ENCODE peak calls at places on chromosomes 13 and 19, in nine cellular contexts. O, X, J, C, Q, L, E, R and S are unnamed samples.

GRCh38 chr19:51096473-51097165 is 11.6 kb downstream of the CTU1 start:
- DNase-seq in O (no peak), X (peak; percentile 31), E (no peak), C (peak; percentile 17), L (no peak), Q (no peak), R (no peak), J (no peak), S (peak; percentile 15)

GRCh38 chr19:5713228-5713627 is 6.7 kb downstream of the LONP1 start:
- DNase-seq in C (no peak), R (no peak), O (no peak), L (no peak), Q (no peak), J (no peak), E (no peak), X (no peak), S (no peak)

GRCh38 chr19:32676186-32676894 is 692 bp downstream of the RGS9BP start:
- DNase-seq in E (peak; percentile 24), L (no peak), Q (no peak), J (peak; percentile 80), X (peak; percentile 74), R (peak; percentile 30), C (no peak), O (peak; percentile 50), S (peak; percentile 63)

GRCh38 chr13:29908411-29908810 is 58.0 kb upstream of the UBL3 start:
- DNase-seq in E (no peak), J (no peak), Q (peak; percentile 85), R (peak; percentile 30), C (no peak), O (no peak), X (no peak), L (no peak), S (no peak)

GRCh38 chr13:79346300-79346914 is 59.6 kb downstream of the RBM26 start:
- DNase-seq in Q (no peak), E (no peak), R (no peak), J (no peak), C (no peak), X (no peak), O (no peak), L (no peak), S (no peak)

GRCh38 chr13:41334810-41335209 is 23.7 kb downstream of the NAA16 start:
- DNase-seq in R (no peak), E (no peak), X (no peak), J (no peak), O (no peak), L (no peak), C (no peak), Q (no peak), S (no peak)

GRCh38 chr19:29478578-29479565 is 46.9 kb upstream of the VSTM2B start:
- DNase-seq in E (no peak), J (peak; percentile 94), R (no peak), C (no peak), O (peak; percentile 90), Q (peak; percentile 71), X (peak; percentile 50), L (no peak), S (peak; percentile 85)

GRCh38 chr19:1206733-1207301 is 1.2 kb downstream of the STK11 start:
- DNase-seq in C (no peak), L (no peak), E (peak; percentile 40), Q (no peak), R (no peak), O (peak; percentile 27), J (peak; percentile 65), X (peak; percentile 40), S (no peak)

GRCh38 chr13:114109646-114110045 is 22.8 kb downstream of the RASA3 start:
- DNase-seq in Q (no peak), X (no peak), E (peak; percentile 67), J (peak; percentile 53), O (no peak), C (no peak), L (peak; percentile 21), R (no peak), S (peak; percentile 39)

GRCh38 chr19:15576526-15577156 is 38.4 kb upstream of the CYP4F8 start:
- DNase-seq in L (no peak), Q (peak; percentile 65), J (no peak), E (no peak), R (no peak), C (no peak), X (no peak), O (no peak), S (no peak)

GRCh38 chr19:47573076-47574026 is at the start of gene ZNF541:
- DNase-seq in L (peak; percentile 44), C (peak; percentile 11), Q (peak; percentile 87), E (peak; percentile 88), O (no peak), X (no peak), J (no peak), R (peak; percentile 72), S (no peak)

GRCh38 chr13:50715402-50716146 is 127.9 kb downstream of the DLEU7 start:
- DNase-seq in X (no peak), C (no peak), J (no peak), L (peak; percentile 79), R (peak; percentile 35), O (no peak), E (no peak), Q (no peak), S (no peak)

GRCh38 chr19:53892301-53892980 is 10.4 kb downstream of the PRKCG start:
- DNase-seq in J (no peak), Q (no peak), X (no peak), E (no peak), O (no peak), R (no peak), L (no peak), C (no peak), S (no peak)

GRCh38 chr19:50199254-50199545 is 4.2 kb upstream of the MYH14 start:
- DNase-seq in X (no peak), E (no peak), C (no peak), R (peak; percentile 27), Q (no peak), L (no peak), J (no peak), O (no peak), S (no peak)

GRCh38 chr19:40139533-40140287 is 49.0 kb upstream of the ZNF780A start:
- DNase-seq in L (no peak), C (peak; percentile 73), Q (no peak), E (peak; percentile 23), R (no peak), O (no peak), X (peak; percentile 77), J (no peak), S (peak; percentile 62)

GRCh38 chr13:26423634-26424033 is 133.8 kb upstream of the WASF3 start:
- DNase-seq in X (no peak), J (no peak), C (no peak), Q (no peak), O (no peak), L (no peak), E (no peak), R (peak; percentile 41), S (no peak)

GRCh38 chr19:23436944-23437343 is 41.7 kb upstream of the ZNF91 start:
- DNase-seq in C (no peak), O (peak; percentile 28), X (peak; percentile 37), R (no peak), J (peak; percentile 64), E (no peak), Q (no peak), L (no peak), S (no peak)

GRCh38 chr19:30498707-30499106 is 126.5 kb downstream of the ZNF536 start:
- DNase-seq in X (no peak), R (no peak), O (peak; percentile 78), Q (no peak), L (no peak), J (peak; percentile 89), E (no peak), C (peak; percentile 25), S (peak; percentile 60)

GRCh38 chr13:68369739-68370138 is 1139.6 kb upstream of the PCDH9 start:
- DNase-seq in E (no peak), O (no peak), C (no peak), J (no peak), X (peak; percentile 59), L (no peak), R (no peak), Q (no peak), S (no peak)

GRCh38 chr13:75637101-75637774 is 1.1 kb downstream of the LMO7 start:
- DNase-seq in R (no peak), E (no peak), L (no peak), C (peak; percentile 25), X (no peak), O (no peak), J (peak; percentile 70), Q (no peak), S (no peak)

GRCh38 chr13:49821216-49821820 is 28.8 kb upstream of the KPNA3 start:
- DNase-seq in O (no peak), Q (no peak), J (no peak), X (peak; percentile 22), R (no peak), C (peak; percentile 28), E (no peak), L (no peak), S (no peak)

GRCh38 chr13:66911411-66911939 is 318.7 kb downstream of the PCDH9 start:
- DNase-seq in X (no peak), E (no peak), Q (no peak), J (no peak), R (no peak), O (no peak), C (no peak), L (no peak), S (no peak)

GRCh38 chr19:14450168-14450874 is 17.2 kb downstream of the PKN1 start:
- DNase-seq in X (peak; percentile 84), E (peak; percentile 80), C (peak; percentile 78), J (peak; percentile 99), R (peak; percentile 35), O (peak; percentile 99), Q (no peak), L (no peak), S (peak; percentile 65)

GRCh38 chr13:111926501-111927180 is 140.3 kb upstream of the SOX1 start:
- DNase-seq in C (no peak), E (no peak), L (no peak), J (peak; percentile 17), X (no peak), O (peak; percentile 17), Q (peak; percentile 69), R (no peak), S (no peak)
- H3K4me1 ChIP-seq in C (no peaks in the 10 kb centered on the region), E (no peaks in the 10 kb centered on the region), L (no peaks in the 10 kb centered on the region), J (no peaks in the 10 kb centered on the region), X (no peaks in the 10 kb centered on the region), O (peaks cover 2% of the 10 kb centered on the region), Q (no peaks in the 10 kb centered on the region), R (no peaks in the 10 kb centered on the region), S (no peaks in the 10 kb centered on the region)

GRCh38 chr13:95752677-95753076 is 75.7 kb downstream of the DNAJC3 start:
- DNase-seq in E (no peak), O (no peak), L (no peak), J (no peak), R (no peak), X (no peak), Q (no peak), C (no peak), S (no peak)
- H3K4me1 ChIP-seq in E (no peaks in the 10 kb centered on the region), O (no peaks in the 10 kb centered on the region), L (peaks cover 2% of the 10 kb centered on the region), J (no peaks in the 10 kb centered on the region), R (no peaks in the 10 kb centered on the region), X (peaks cover 4% of the 10 kb centered on the region), Q (no peaks in the 10 kb centered on the region), C (no peaks in the 10 kb centered on the region), S (no peaks in the 10 kb centered on the region)

GRCh38 chr19:17091758-17092333 is 16.3 kb downstream of the MYO9B start:
- DNase-seq in C (no peak), R (peak; percentile 57), L (peak; percentile 79), J (no peak), Q (no peak), X (no peak), O (no peak), E (no peak), S (no peak)
- H3K4me1 ChIP-seq in C (no peaks in the 10 kb centered on the region), R (peaks cover 5% of the 10 kb centered on the region), L (peaks cover 29% of the 10 kb centered on the region), J (no peaks in the 10 kb centered on the region), Q (peaks cover 31% of the 10 kb centered on the region), X (peaks cover 14% of the 10 kb centered on the region), O (no peaks in the 10 kb centered on the region), E (peaks cover 34% of the 10 kb centered on the region), S (no peaks in the 10 kb centered on the region)

GRCh38 chr19:12156254-12157058 is at the start of gene ZNF625:
- DNase-seq in J (peak; percentile 99), E (peak; percentile 22), C (peak; percentile 87), X (no peak), L (peak; percentile 96), R (peak; percentile 88), O (peak; percentile 97), Q (peak; percentile 93), S (peak; percentile 97)
- H3K4me1 ChIP-seq in J (no peaks in the 10 kb centered on the region), E (peaks cover 17% of the 10 kb centered on the region), C (no peaks in the 10 kb centered on the region), X (no peaks in the 10 kb centered on the region), L (peaks cover 14% of the 10 kb centered on the region), R (no peaks in the 10 kb centered on the region), O (peaks cover 4% of the 10 kb centered on the region), Q (peaks cover 17% of the 10 kb centered on the region), S (peaks cover 11% of the 10 kb centered on the region)